ENCODE peak calls at places on chromosomes 2 and 18, in ten cellular contexts. P, R, U, Q, K, S, Y, I, A and C are unnamed samples.

GRCh38 chr2:230913406-230913805 is 11.6 kb downstream of the GPR55 start:
- DNase-seq in P (no peak), R (peak; percentile 68), U (no peak), Q (no peak), K (peak; percentile 59), S (no peak), Y (peak; percentile 20), I (peak; percentile 19), A (no peak), C (no peak)

GRCh38 chr2:73907840-73908452 is 15.1 kb downstream of the ACTG2 start:
- DNase-seq in P (no peak), R (peak; percentile 67), U (no peak), Q (peak; percentile 51), K (peak; percentile 79), S (no peak), Y (peak; percentile 23), I (peak; percentile 20), A (peak; percentile 74), C (peak; percentile 76)

GRCh38 chr18:21038201-21038600 is 73.4 kb downstream of the ROCK1 start:
- DNase-seq in P (no peak), R (no peak), U (no peak), Q (no peak), K (no peak), S (peak; percentile 63), Y (no peak), I (no peak), A (no peak), C (no peak)

GRCh38 chr2:54986266-54986665 is 64.0 kb downstream of the RTN4 start:
- DNase-seq in P (no peak), R (no peak), U (no peak), Q (no peak), K (no peak), S (no peak), Y (no peak), I (no peak), A (no peak), C (no peak)

GRCh38 chr2:235950473-235950809 is 217.7 kb downstream of the GBX2 start:
- DNase-seq in P (no peak), R (no peak), U (no peak), Q (no peak), K (no peak), S (no peak), Y (no peak), I (no peak), A (no peak), C (no peak)

GRCh38 chr18:56785006-56785405 is 133.8 kb downstream of the WDR7 start:
- DNase-seq in P (no peak), R (no peak), U (no peak), Q (no peak), K (no peak), S (no peak), Y (no peak), I (no peak), A (no peak), C (no peak)

GRCh38 chr18:46555724-46556123 is 101.3 kb downstream of the LOXHD1 start:
- DNase-seq in P (peak; percentile 82), R (peak; percentile 48), U (no peak), Q (no peak), K (peak; percentile 88), S (peak; percentile 1), Y (peak; percentile 3), I (peak; percentile 14), A (no peak), C (peak; percentile 57)

GRCh38 chr2:30115141-30115980 is 31.4 kb upstream of the YPEL5 start:
- DNase-seq in P (peak; percentile 54), R (peak; percentile 72), U (peak; percentile 79), Q (peak; percentile 39), K (peak; percentile 97), S (peak; percentile 75), Y (peak; percentile 88), I (peak; percentile 90), A (peak; percentile 64), C (peak; percentile 66)

GRCh38 chr2:142981069-142981378 is 103.6 kb downstream of the KYNU start:
- DNase-seq in P (no peak), R (no peak), U (no peak), Q (no peak), K (no peak), S (no peak), Y (no peak), I (no peak), A (no peak), C (no peak)

GRCh38 chr18:60350150-60350549 is 22.4 kb downstream of the MC4R start:
- DNase-seq in P (no peak), R (no peak), U (no peak), Q (no peak), K (no peak), S (no peak), Y (no peak), I (no peak), A (no peak), C (no peak)

GRCh38 chr2:71880846-71881610 is 266.6 kb downstream of the CYP26B1 start:
- DNase-seq in P (no peak), R (peak; percentile 21), U (peak; percentile 62), Q (no peak), K (peak; percentile 34), S (no peak), Y (no peak), I (peak; percentile 52), A (no peak), C (no peak)

GRCh38 chr2:227125506-227125905 is 38.5 kb downstream of the COL4A4 start:
- DNase-seq in P (no peak), R (no peak), U (no peak), Q (no peak), K (peak; percentile 86), S (no peak), Y (no peak), I (no peak), A (no peak), C (no peak)

GRCh38 chr2:42960835-42961165 is 168.4 kb upstream of the HAAO start:
- DNase-seq in P (no peak), R (no peak), U (no peak), Q (no peak), K (no peak), S (no peak), Y (no peak), I (no peak), A (no peak), C (no peak)

GRCh38 chr18:3305933-3306332 is 44.0 kb downstream of the MYL12B start:
- DNase-seq in P (no peak), R (no peak), U (no peak), Q (peak; percentile 9), K (no peak), S (no peak), Y (peak; percentile 85), I (no peak), A (no peak), C (no peak)

GRCh38 chr18:79317718-79318117 is 78.0 kb upstream of the NFATC1 start:
- DNase-seq in P (no peak), R (no peak), U (no peak), Q (no peak), K (no peak), S (peak; percentile 6), Y (peak; percentile 90), I (peak; percentile 31), A (no peak), C (no peak)

GRCh38 chr2:36444206-36444605 is 88.6 kb downstream of the CRIM1 start:
- DNase-seq in P (no peak), R (no peak), U (no peak), Q (no peak), K (no peak), S (no peak), Y (no peak), I (no peak), A (no peak), C (no peak)

GRCh38 chr2:28269019-28269784 is 123.5 kb upstream of the FOSL2 start:
- DNase-seq in P (no peak), R (no peak), U (peak; percentile 42), Q (no peak), K (peak; percentile 61), S (no peak), Y (no peak), I (peak; percentile 75), A (no peak), C (no peak)

GRCh38 chr18:30945769-30946168 is 96.8 kb downstream of the DSC3 start:
- DNase-seq in P (no peak), R (no peak), U (no peak), Q (no peak), K (no peak), S (peak; percentile 5), Y (no peak), I (no peak), A (no peak), C (no peak)

GRCh38 chr18:31774960-31775359 is 14.3 kb upstream of the SLC25A52 start:
- DNase-seq in P (no peak), R (no peak), U (no peak), Q (no peak), K (no peak), S (no peak), Y (no peak), I (no peak), A (no peak), C (no peak)